ENCODE peak calls at places on chromosome 6, in ten cellular contexts. Z, E, O, V, G, T, M, S, W and J are unnamed samples.

GRCh38 chr6:161836643-161837448 is 563.0 kb upstream of the AGPAT4 start:
- DNase-seq in E (no peak), T (no peak), Z (no peak), M (no peak), G (no peak), S (no peak), O (no peak), V (no peak), W (no peak), J (no peak)

GRCh38 chr6:16841241-16841640 is 80.0 kb upstream of the ATXN1 start:
- DNase-seq in Z (peak), G (no peak), O (no peak), V (no peak), S (no peak), M (no peak), W (no peak), E (no peak), T (no peak), J (no peak)

GRCh38 chr6:77292564-77293546 is 170.4 kb downstream of the HTR1B start:
- DNase-seq in V (no peak), O (no peak), S (no peak), E (no peak), Z (no peak), M (no peak), T (no peak), G (no peak), W (no peak), J (peak)

GRCh38 chr6:23533954-23534725 is 591.9 kb upstream of the NRSN1 start:
- DNase-seq in M (no peak), W (no peak), E (no peak), O (no peak), G (no peak), S (no peak), V (no peak), T (peak), Z (no peak), J (no peak)

GRCh38 chr6:111604259-111605099 is 1.2 kb downstream of the TRAF3IP2 start:
- DNase-seq in S (no peak), W (no peak), Z (peak), V (peak), T (peak), E (peak), M (no peak), O (no peak), G (no peak), J (no peak)

GRCh38 chr6:138307816-138308727 is 69.6 kb upstream of the SMIM28 start:
- DNase-seq in W (no peak), T (no peak), Z (no peak), G (no peak), O (no peak), V (no peak), E (no peak), M (peak), S (no peak), J (no peak)

GRCh38 chr6:56282391-56282790 is 35.0 kb upstream of the COL21A1 start:
- DNase-seq in E (no peak), G (no peak), T (no peak), M (no peak), Z (no peak), O (no peak), W (no peak), S (no peak), V (no peak), J (no peak)

GRCh38 chr6:80161438-80161837 is 55.0 kb downstream of the BCKDHB start:
- DNase-seq in O (no peak), Z (no peak), M (no peak), V (no peak), G (no peak), W (no peak), E (no peak), S (no peak), T (no peak), J (no peak)